ENCODE peak calls at places on chromosomes 13 and 19, in ten cellular contexts. One of them, this sample, is unnamed.

GRCh38 chr13:38686635-38687245 is at the start of gene FREM2:
- DNase-seq in KBM-7: no peak
- DNase-seq in Caki2: peak; percentile 69
- DNase-seq in NCI-H1105 treated with DMSO at 0.1 percent for 48 hours: peak; percentile 21
- DNase-seq in B cell: no peak
- DNase-seq in omental fat pad: no peak
- DNase-seq in NCI-H774: peak; percentile 71
- DNase-seq in NCI-H2081: peak; percentile 71
- DNase-seq in HFFc6: no peak
- DNase-seq in CD4-positive, alpha-beta T cell: no peak
- DNase-seq in this sample: peak; percentile 42

GRCh38 chr13:81591528-81592220 is 1250.7 kb upstream of the SPRY2 start:
- DNase-seq in HFFc6: no peak
- DNase-seq in NCI-H774: no peak
- DNase-seq in B cell: no peak
- DNase-seq in NCI-H2081: no peak
- DNase-seq in Caki2: no peak
- DNase-seq in KBM-7: no peak
- DNase-seq in NCI-H1105 treated with DMSO at 0.1 percent for 48 hours: no peak
- DNase-seq in CD4-positive, alpha-beta T cell: no peak
- DNase-seq in omental fat pad: no peak
- DNase-seq in this sample: no peak

GRCh38 chr13:31349156-31349555 is 149.4 kb downstream of the B3GLCT start:
- DNase-seq in omental fat pad: no peak
- DNase-seq in NCI-H1105 treated with DMSO at 0.1 percent for 48 hours: no peak
- DNase-seq in KBM-7: no peak
- DNase-seq in NCI-H2081: no peak
- DNase-seq in CD4-positive, alpha-beta T cell: no peak
- DNase-seq in HFFc6: no peak
- DNase-seq in Caki2: no peak
- DNase-seq in NCI-H774: no peak
- DNase-seq in B cell: no peak
- DNase-seq in this sample: no peak

GRCh38 chr13:44685641-44686040 is 109.5 kb upstream of the TSC22D1 start:
- DNase-seq in NCI-H774: no peak
- DNase-seq in HFFc6: no peak
- DNase-seq in KBM-7: no peak
- DNase-seq in NCI-H2081: no peak
- DNase-seq in omental fat pad: no peak
- DNase-seq in Caki2: no peak
- DNase-seq in NCI-H1105 treated with DMSO at 0.1 percent for 48 hours: no peak
- DNase-seq in CD4-positive, alpha-beta T cell: no peak
- DNase-seq in B cell: no peak
- DNase-seq in this sample: no peak

GRCh38 chr19:58154679-58155648 is 4.4 kb upstream of the ZNF329 start:
- DNase-seq in B cell: peak; percentile 98
- DNase-seq in HFFc6: peak; percentile 88
- DNase-seq in NCI-H2081: peak; percentile 91
- DNase-seq in NCI-H774: peak; percentile 96
- DNase-seq in KBM-7: peak; percentile 93
- DNase-seq in Caki2: peak; percentile 93
- DNase-seq in CD4-positive, alpha-beta T cell: peak; percentile 99
- DNase-seq in omental fat pad: peak; percentile 96
- DNase-seq in NCI-H1105 treated with DMSO at 0.1 percent for 48 hours: peak; percentile 84
- DNase-seq in this sample: peak; percentile 95

GRCh38 chr13:72782717-72783116 is 784 bp downstream of the PIBF1 start:
- DNase-seq in Caki2: peak; percentile 12
- DNase-seq in NCI-H2081: no peak
- DNase-seq in CD4-positive, alpha-beta T cell: no peak
- DNase-seq in KBM-7: peak; percentile 26
- DNase-seq in omental fat pad: no peak
- DNase-seq in HFFc6: peak; percentile 19
- DNase-seq in NCI-H1105 treated with DMSO at 0.1 percent for 48 hours: no peak
- DNase-seq in B cell: no peak
- DNase-seq in NCI-H774: no peak
- DNase-seq in this sample: peak; percentile 6

GRCh38 chr19:2453431-2454025 is 3.2 kb downstream of the LMNB2 start:
- DNase-seq in KBM-7: no peak
- DNase-seq in NCI-H774: no peak
- DNase-seq in omental fat pad: no peak
- DNase-seq in NCI-H2081: no peak
- DNase-seq in CD4-positive, alpha-beta T cell: no peak
- DNase-seq in HFFc6: no peak
- DNase-seq in B cell: no peak
- DNase-seq in Caki2: no peak
- DNase-seq in NCI-H1105 treated with DMSO at 0.1 percent for 48 hours: no peak
- DNase-seq in this sample: no peak

GRCh38 chr19:50870417-50871089 is 2.7 kb upstream of the KLK2 start:
- DNase-seq in HFFc6: no peak
- DNase-seq in KBM-7: no peak
- DNase-seq in CD4-positive, alpha-beta T cell: no peak
- DNase-seq in NCI-H2081: no peak
- DNase-seq in B cell: no peak
- DNase-seq in omental fat pad: no peak
- DNase-seq in NCI-H1105 treated with DMSO at 0.1 percent for 48 hours: no peak
- DNase-seq in NCI-H774: peak; percentile 11
- DNase-seq in Caki2: no peak
- DNase-seq in this sample: no peak

GRCh38 chr19:2529473-2529918 is 53.6 kb downstream of the GADD45B start:
- DNase-seq in NCI-H2081: no peak
- DNase-seq in HFFc6: peak; percentile 92
- DNase-seq in NCI-H1105 treated with DMSO at 0.1 percent for 48 hours: no peak
- DNase-seq in B cell: no peak
- DNase-seq in CD4-positive, alpha-beta T cell: no peak
- DNase-seq in KBM-7: no peak
- DNase-seq in NCI-H774: peak; percentile 21
- DNase-seq in Caki2: peak; percentile 70
- DNase-seq in omental fat pad: no peak
- DNase-seq in this sample: no peak

GRCh38 chr19:51346742-51347141 is 4.8 kb upstream of the VSIG10L start:
- DNase-seq in omental fat pad: no peak
- DNase-seq in KBM-7: no peak
- DNase-seq in NCI-H2081: no peak
- DNase-seq in Caki2: no peak
- DNase-seq in HFFc6: no peak
- DNase-seq in B cell: no peak
- DNase-seq in CD4-positive, alpha-beta T cell: no peak
- DNase-seq in NCI-H774: no peak
- DNase-seq in NCI-H1105 treated with DMSO at 0.1 percent for 48 hours: no peak
- DNase-seq in this sample: no peak

GRCh38 chr19:50334741-50335421 is 5.7 kb upstream of the KCNC3 start:
- DNase-seq in CD4-positive, alpha-beta T cell: no peak
- DNase-seq in KBM-7: no peak
- DNase-seq in omental fat pad: no peak
- DNase-seq in NCI-H2081: no peak
- DNase-seq in NCI-H774: no peak
- DNase-seq in HFFc6: no peak
- DNase-seq in B cell: no peak
- DNase-seq in NCI-H1105 treated with DMSO at 0.1 percent for 48 hours: no peak
- DNase-seq in Caki2: no peak
- DNase-seq in this sample: no peak

GRCh38 chr13:111915104-111915551 is 151.8 kb upstream of the SOX1 start:
- DNase-seq in HFFc6: no peak
- DNase-seq in NCI-H774: no peak
- DNase-seq in Caki2: no peak
- DNase-seq in NCI-H2081: no peak
- DNase-seq in B cell: no peak
- DNase-seq in KBM-7: no peak
- DNase-seq in omental fat pad: no peak
- DNase-seq in CD4-positive, alpha-beta T cell: no peak
- DNase-seq in NCI-H1105 treated with DMSO at 0.1 percent for 48 hours: no peak
- DNase-seq in this sample: no peak

GRCh38 chr19:48195106-48195830 is 24.8 kb downstream of the ZSWIM9 start:
- DNase-seq in omental fat pad: no peak
- DNase-seq in KBM-7: no peak
- DNase-seq in NCI-H1105 treated with DMSO at 0.1 percent for 48 hours: no peak
- DNase-seq in B cell: no peak
- DNase-seq in HFFc6: no peak
- DNase-seq in NCI-H774: no peak
- DNase-seq in NCI-H2081: no peak
- DNase-seq in CD4-positive, alpha-beta T cell: no peak
- DNase-seq in Caki2: no peak
- DNase-seq in this sample: no peak

GRCh38 chr19:1284979-1285736 is 515 bp upstream of the EFNA2 start:
- DNase-seq in CD4-positive, alpha-beta T cell: no peak
- DNase-seq in NCI-H1105 treated with DMSO at 0.1 percent for 48 hours: no peak
- DNase-seq in NCI-H2081: no peak
- DNase-seq in NCI-H774: no peak
- DNase-seq in B cell: no peak
- DNase-seq in KBM-7: no peak
- DNase-seq in HFFc6: no peak
- DNase-seq in omental fat pad: no peak
- DNase-seq in Caki2: no peak
- DNase-seq in this sample: no peak

GRCh38 chr13:43374621-43375020 is 351.2 kb downstream of the DNAJC15 start:
- DNase-seq in NCI-H2081: no peak
- DNase-seq in NCI-H1105 treated with DMSO at 0.1 percent for 48 hours: no peak
- DNase-seq in HFFc6: peak; percentile 17
- DNase-seq in Caki2: no peak
- DNase-seq in B cell: no peak
- DNase-seq in NCI-H774: no peak
- DNase-seq in omental fat pad: no peak
- DNase-seq in CD4-positive, alpha-beta T cell: no peak
- DNase-seq in KBM-7: peak; percentile 89
- DNase-seq in this sample: no peak

GRCh38 chr19:2062770-2063169 is 11.7 kb upstream of the MKNK2 start:
- DNase-seq in NCI-H1105 treated with DMSO at 0.1 percent for 48 hours: no peak
- DNase-seq in NCI-H774: no peak
- DNase-seq in KBM-7: no peak
- DNase-seq in B cell: no peak
- DNase-seq in Caki2: no peak
- DNase-seq in omental fat pad: no peak
- DNase-seq in HFFc6: no peak
- DNase-seq in CD4-positive, alpha-beta T cell: no peak
- DNase-seq in NCI-H2081: no peak
- DNase-seq in this sample: no peak

GRCh38 chr19:17309962-17310461 is 649 bp downstream of the DDA1 start:
- DNase-seq in CD4-positive, alpha-beta T cell: no peak
- DNase-seq in NCI-H2081: no peak
- DNase-seq in KBM-7: no peak
- DNase-seq in omental fat pad: no peak
- DNase-seq in NCI-H1105 treated with DMSO at 0.1 percent for 48 hours: no peak
- DNase-seq in HFFc6: no peak
- DNase-seq in Caki2: no peak
- DNase-seq in NCI-H774: no peak
- DNase-seq in B cell: no peak
- DNase-seq in this sample: no peak

GRCh38 chr19:37932985-37933953 is 26.3 kb downstream of the SIPA1L3 start:
- DNase-seq in NCI-H1105 treated with DMSO at 0.1 percent for 48 hours: no peak
- DNase-seq in NCI-H2081: no peak
- DNase-seq in B cell: no peak
- DNase-seq in HFFc6: peak; percentile 58
- DNase-seq in Caki2: peak; percentile 77
- DNase-seq in omental fat pad: no peak
- DNase-seq in NCI-H774: no peak
- DNase-seq in KBM-7: peak; percentile 18
- DNase-seq in CD4-positive, alpha-beta T cell: no peak
- DNase-seq in this sample: no peak

GRCh38 chr19:40744554-40745401 is 5.5 kb downstream of the ACTMAP start:
- DNase-seq in NCI-H2081: no peak
- DNase-seq in HFFc6: no peak
- DNase-seq in omental fat pad: no peak
- DNase-seq in NCI-H774: no peak
- DNase-seq in KBM-7: no peak
- DNase-seq in CD4-positive, alpha-beta T cell: no peak
- DNase-seq in NCI-H1105 treated with DMSO at 0.1 percent for 48 hours: no peak
- DNase-seq in B cell: peak; percentile 27
- DNase-seq in Caki2: no peak
- DNase-seq in this sample: no peak

GRCh38 chr19:56538761-56539263 is at the start of gene ZFP28:
- DNase-seq in Caki2: no peak
- DNase-seq in HFFc6: peak; percentile 1
- DNase-seq in NCI-H774: no peak
- DNase-seq in CD4-positive, alpha-beta T cell: no peak
- DNase-seq in NCI-H1105 treated with DMSO at 0.1 percent for 48 hours: peak; percentile 67
- DNase-seq in B cell: no peak
- DNase-seq in omental fat pad: peak; percentile 50
- DNase-seq in NCI-H2081: peak; percentile 70
- DNase-seq in KBM-7: no peak
- DNase-seq in this sample: peak; percentile 85

GRCh38 chr19:30425885-30426838 is 54.0 kb downstream of the ZNF536 start:
- DNase-seq in Caki2: no peak
- DNase-seq in KBM-7: no peak
- DNase-seq in CD4-positive, alpha-beta T cell: no peak
- DNase-seq in NCI-H1105 treated with DMSO at 0.1 percent for 48 hours: peak; percentile 72
- DNase-seq in HFFc6: no peak
- DNase-seq in NCI-H2081: no peak
- DNase-seq in B cell: no peak
- DNase-seq in NCI-H774: no peak
- DNase-seq in omental fat pad: no peak
- DNase-seq in this sample: no peak

GRCh38 chr13:24063281-24063851 is 97.2 kb upstream of the SPATA13 start:
- DNase-seq in omental fat pad: no peak
- DNase-seq in NCI-H1105 treated with DMSO at 0.1 percent for 48 hours: peak; percentile 41
- DNase-seq in NCI-H774: no peak
- DNase-seq in KBM-7: peak; percentile 52
- DNase-seq in Caki2: no peak
- DNase-seq in B cell: no peak
- DNase-seq in CD4-positive, alpha-beta T cell: no peak
- DNase-seq in NCI-H2081: no peak
- DNase-seq in HFFc6: no peak
- DNase-seq in this sample: no peak

GRCh38 chr19:35021016-35021415 is 9.3 kb upstream of the SCN1B start:
- DNase-seq in CD4-positive, alpha-beta T cell: no peak
- DNase-seq in B cell: no peak
- DNase-seq in Caki2: no peak
- DNase-seq in NCI-H1105 treated with DMSO at 0.1 percent for 48 hours: no peak
- DNase-seq in NCI-H774: no peak
- DNase-seq in NCI-H2081: no peak
- DNase-seq in HFFc6: no peak
- DNase-seq in omental fat pad: no peak
- DNase-seq in KBM-7: no peak
- DNase-seq in this sample: no peak

GRCh38 chr19:823565-824121 is 1.9 kb upstream of the PLPPR3 start:
- DNase-seq in NCI-H1105 treated with DMSO at 0.1 percent for 48 hours: no peak
- DNase-seq in NCI-H774: no peak
- DNase-seq in CD4-positive, alpha-beta T cell: no peak
- DNase-seq in Caki2: peak; percentile 30
- DNase-seq in B cell: no peak
- DNase-seq in HFFc6: no peak
- DNase-seq in KBM-7: peak; percentile 61
- DNase-seq in NCI-H2081: no peak
- DNase-seq in omental fat pad: no peak
- DNase-seq in this sample: no peak

GRCh38 chr19:4361152-4362037 is 18.0 kb downstream of the MPND start:
- DNase-seq in NCI-H1105 treated with DMSO at 0.1 percent for 48 hours: no peak
- DNase-seq in omental fat pad: no peak
- DNase-seq in HFFc6: no peak
- DNase-seq in KBM-7: no peak
- DNase-seq in B cell: no peak
- DNase-seq in Caki2: no peak
- DNase-seq in NCI-H774: no peak
- DNase-seq in NCI-H2081: no peak
- DNase-seq in CD4-positive, alpha-beta T cell: no peak
- DNase-seq in this sample: no peak

GRCh38 chr13:26623125-26623524 is 65.6 kb downstream of the WASF3 start:
- DNase-seq in B cell: no peak
- DNase-seq in KBM-7: no peak
- DNase-seq in Caki2: no peak
- DNase-seq in HFFc6: no peak
- DNase-seq in NCI-H774: no peak
- DNase-seq in omental fat pad: no peak
- DNase-seq in CD4-positive, alpha-beta T cell: no peak
- DNase-seq in NCI-H2081: no peak
- DNase-seq in NCI-H1105 treated with DMSO at 0.1 percent for 48 hours: no peak
- DNase-seq in this sample: no peak

GRCh38 chr13:80235131-80235530 is 105.8 kb downstream of the SPRY2 start:
- DNase-seq in NCI-H1105 treated with DMSO at 0.1 percent for 48 hours: no peak
- DNase-seq in KBM-7: peak; percentile 33
- DNase-seq in CD4-positive, alpha-beta T cell: no peak
- DNase-seq in omental fat pad: no peak
- DNase-seq in Caki2: no peak
- DNase-seq in NCI-H774: no peak
- DNase-seq in HFFc6: no peak
- DNase-seq in NCI-H2081: peak; percentile 20
- DNase-seq in B cell: no peak
- DNase-seq in this sample: no peak

GRCh38 chr19:55304279-55304978 is 20.6 kb downstream of the BRSK1 start:
- DNase-seq in HFFc6: no peak
- DNase-seq in NCI-H774: no peak
- DNase-seq in KBM-7: peak; percentile 35
- DNase-seq in Caki2: no peak
- DNase-seq in omental fat pad: no peak
- DNase-seq in NCI-H2081: no peak
- DNase-seq in CD4-positive, alpha-beta T cell: no peak
- DNase-seq in NCI-H1105 treated with DMSO at 0.1 percent for 48 hours: peak; percentile 4
- DNase-seq in B cell: no peak
- DNase-seq in this sample: peak; percentile 61